ENCODE peak calls at places on chromosomes 4 and X, in nine cellular contexts. M, U, V, A, Y, P, F, S and X are unnamed samples.

GRCh38 chrX:32408389-32408788 is 803.0 kb downstream of the DMD start:
- DNase-seq in M (no peak), U (peak; percentile 2), V (peak; percentile 19), A (peak; percentile 42), Y (no peak), P (no peak), F (peak; percentile 42), S (no peak), X (peak; percentile 20)

GRCh38 chr4:140691369-140691768 is 64.8 kb downstream of the TBC1D9 start:
- DNase-seq in M (peak; percentile 37), U (peak; percentile 79), V (no peak), A (no peak), Y (no peak), P (no peak), F (peak; percentile 67), S (peak; percentile 60), X (no peak)

GRCh38 chr4:14152834-14153519 is 525.5 kb upstream of the BOD1L1 start:
- DNase-seq in M (no peak), U (no peak), V (no peak), A (no peak), Y (no peak), P (no peak), F (no peak), S (no peak), X (no peak)

GRCh38 chr4:16583764-16584163 is 314.7 kb downstream of the LDB2 start:
- DNase-seq in M (no peak), U (no peak), V (peak; percentile 73), A (no peak), Y (no peak), P (peak; percentile 48), F (no peak), S (no peak), X (no peak)

GRCh38 chrX:421646-422325 is 35.1 kb upstream of the PPP2R3B start:
- DNase-seq in M (no peak), U (no peak), V (no peak), A (no peak), Y (no peak), P (no peak), F (no peak), S (no peak), X (no peak)

GRCh38 chr4:107183155-107183774 is 147.2 kb upstream of the DKK2 start:
- DNase-seq in M (peak; percentile 29), U (peak; percentile 70), V (peak; percentile 38), A (peak; percentile 54), Y (peak; percentile 32), P (peak; percentile 63), F (peak; percentile 72), S (peak; percentile 40), X (peak; percentile 60)

GRCh38 chr4:120718979-120719566 is 203.5 kb downstream of the PRDM5 start:
- DNase-seq in M (no peak), U (peak; percentile 47), V (peak; percentile 17), A (peak; percentile 35), Y (peak; percentile 30), P (peak; percentile 47), F (peak; percentile 60), S (peak; percentile 38), X (peak; percentile 57)

GRCh38 chr4:184477201-184477999 is 3.0 kb upstream of the IRF2 start:
- DNase-seq in M (no peak), U (no peak), V (no peak), A (no peak), Y (no peak), P (no peak), F (no peak), S (peak; percentile 14), X (no peak)

GRCh38 chrX:47264507-47265173 is 31.8 kb downstream of the USP11 start:
- DNase-seq in M (peak; percentile 22), U (peak; percentile 61), V (peak; percentile 35), A (peak; percentile 54), Y (peak; percentile 54), P (peak; percentile 63), F (peak; percentile 11), S (no peak), X (peak; percentile 28)

GRCh38 chr4:188780686-188781085 is 641.4 kb downstream of the TRIML1 start:
- DNase-seq in M (no peak), U (no peak), V (peak; percentile 58), A (peak; percentile 66), Y (no peak), P (peak; percentile 19), F (no peak), S (no peak), X (no peak)

GRCh38 chr4:31620476-31620875 is 900.3 kb downstream of the PCDH7 start:
- DNase-seq in M (no peak), U (peak; percentile 42), V (no peak), A (peak; percentile 14), Y (no peak), P (no peak), F (peak; percentile 66), S (no peak), X (no peak)

GRCh38 chr4:43242611-43243010 is 350.1 kb downstream of the GRXCR1 start:
- DNase-seq in M (no peak), U (no peak), V (no peak), A (peak; percentile 1), Y (no peak), P (peak; percentile 28), F (peak; percentile 43), S (no peak), X (no peak)

GRCh38 chr4:41437264-41437566 is 100.7 kb upstream of the LIMCH1 start:
- DNase-seq in M (no peak), U (no peak), V (no peak), A (no peak), Y (no peak), P (no peak), F (no peak), S (no peak), X (no peak)

GRCh38 chr4:121070696-121071639 is 1.4 kb downstream of the NDNF start:
- DNase-seq in M (no peak), U (peak; percentile 31), V (peak; percentile 42), A (no peak), Y (peak; percentile 38), P (peak; percentile 11), F (peak; percentile 43), S (peak; percentile 32), X (no peak)

GRCh38 chrX:19904778-19905367 is 17.5 kb upstream of the SH3KBP1 start:
- DNase-seq in M (no peak), U (peak; percentile 71), V (peak; percentile 5), A (peak; percentile 59), Y (peak; percentile 33), P (peak; percentile 52), F (peak; percentile 67), S (no peak), X (peak; percentile 69)

GRCh38 chr4:45569619-45570018 is 554.2 kb downstream of the GABRG1 start:
- DNase-seq in M (no peak), U (no peak), V (no peak), A (no peak), Y (no peak), P (no peak), F (no peak), S (no peak), X (no peak)

GRCh38 chr4:48653217-48654014 is 126.7 kb downstream of the FRYL start:
- DNase-seq in M (no peak), U (no peak), V (no peak), A (peak; percentile 11), Y (peak; percentile 80), P (peak; percentile 26), F (peak; percentile 80), S (peak; percentile 14), X (peak; percentile 31)

GRCh38 chr4:154399259-154399974 is 92.2 kb downstream of the DCHS2 start:
- DNase-seq in M (no peak), U (peak; percentile 45), V (peak; percentile 44), A (peak; percentile 45), Y (no peak), P (peak; percentile 77), F (peak; percentile 66), S (peak; percentile 20), X (no peak)

GRCh38 chr4:65668201-65669007 is 1.9 kb downstream of the EPHA5 start:
- DNase-seq in M (no peak), U (peak; percentile 9), V (peak; percentile 30), A (no peak), Y (peak; percentile 43), P (peak; percentile 45), F (no peak), S (no peak), X (no peak)

GRCh38 chrX:13427441-13428054 is 107.7 kb upstream of the ATXN3L start:
- DNase-seq in M (no peak), U (no peak), V (peak; percentile 12), A (no peak), Y (no peak), P (no peak), F (no peak), S (no peak), X (peak; percentile 2)

GRCh38 chrX:41445171-41445570 is 2.0 kb upstream of the NYX start:
- DNase-seq in M (no peak), U (no peak), V (no peak), A (no peak), Y (no peak), P (no peak), F (no peak), S (no peak), X (peak; percentile 28)

GRCh38 chr4:9765091-9765490 is 16.3 kb upstream of the DRD5 start:
- DNase-seq in M (no peak), U (peak; percentile 48), V (peak; percentile 30), A (no peak), Y (peak; percentile 76), P (peak; percentile 3), F (peak; percentile 2), S (no peak), X (peak; percentile 45)

GRCh38 chrX:19625612-19626011 is 110.3 kb upstream of the MAP3K15 start:
- DNase-seq in M (no peak), U (peak; percentile 30), V (peak; percentile 61), A (peak; percentile 70), Y (no peak), P (peak; percentile 71), F (no peak), S (no peak), X (peak; percentile 8)

GRCh38 chr4:185357220-185357619 is 38.5 kb downstream of the LRP2BP start:
- DNase-seq in M (no peak), U (no peak), V (no peak), A (no peak), Y (no peak), P (peak; percentile 13), F (no peak), S (no peak), X (no peak)

GRCh38 chr4:80073362-80074008 is 456 bp upstream of the ANTXR2 start:
- DNase-seq in M (no peak), U (no peak), V (no peak), A (no peak), Y (no peak), P (no peak), F (no peak), S (no peak), X (no peak)

GRCh38 chrX:49838374-49838773 is 9.3 kb downstream of the PAGE4 start:
- DNase-seq in M (no peak), U (peak; percentile 23), V (peak; percentile 29), A (peak; percentile 20), Y (peak; percentile 29), P (peak; percentile 44), F (peak; percentile 20), S (peak; percentile 10), X (peak; percentile 37)

GRCh38 chr4:113955411-113955810 is 24.0 kb downstream of the ARSJ start:
- DNase-seq in M (no peak), U (no peak), V (no peak), A (no peak), Y (no peak), P (no peak), F (no peak), S (no peak), X (no peak)

GRCh38 chr4:56690393-56690971 is 9.4 kb upstream of the HOPX start:
- DNase-seq in M (no peak), U (no peak), V (no peak), A (no peak), Y (no peak), P (no peak), F (no peak), S (no peak), X (no peak)

GRCh38 chr4:11954093-11954492 is 525.4 kb upstream of the HS3ST1 start:
- DNase-seq in M (peak; percentile 54), U (peak; percentile 56), V (no peak), A (no peak), Y (peak; percentile 34), P (peak; percentile 1), F (peak; percentile 54), S (no peak), X (peak; percentile 43)